ENCODE peak calls at places on chromosome 3, in four cellular contexts. X is A549, F is K562, I is HepG2. E is an unnamed sample.

GRCh38 chr3:16402451-16402850 is 111.0 kb downstream of the RFTN1 start:
- DNase-seq in X (no peak), I (no peak), F (no peak), E (no peak)

GRCh38 chr3:148792540-148792939 is 35.1 kb upstream of the CPB1 start:
- DNase-seq in F (no peak), I (no peak), X (no peak), E (no peak)

GRCh38 chr3:72237679-72238320 is 452.9 kb upstream of the PROK2 start:
- DNase-seq in F (no peak), X (no peak), I (no peak), E (no peak)

GRCh38 chr3:4065080-4065479 is 238.1 kb upstream of the SETMAR start:
- DNase-seq in I (no peak), F (no peak), X (no peak), E (no peak)

GRCh38 chr3:188396900-188397299 is 242.9 kb downstream of the LPP start:
- DNase-seq in X (no peak), F (no peak), I (no peak), E (no peak)

GRCh38 chr3:189170559-189170958 is 1.2 kb upstream of the TPRG1 start:
- DNase-seq in F (no peak), I (no peak), X (no peak), E (no peak)

GRCh38 chr3:50625879-50626182 is 8.9 kb downstream of the MAPKAPK3 start:
- DNase-seq in I (no peak), F (no peak), X (no peak), E (no peak)

GRCh38 chr3:57855943-57856342 is 99.8 kb downstream of the SLMAP start:
- DNase-seq in X (no peak), F (no peak), I (no peak), E (no peak)

GRCh38 chr3:130772124-130772523 is 25.5 kb upstream of the PIK3R4 start:
- DNase-seq in I (no peak), F (no peak), X (no peak), E (no peak)

GRCh38 chr3:13346481-13347389 is 73.4 kb downstream of the NUP210 start:
- DNase-seq in F (no peak), X (no peak), I (no peak), E (peak)

GRCh38 chr3:161096771-161097367 is 8.3 kb downstream of the B3GALNT1 start:
- DNase-seq in I (peak), X (peak), F (peak), E (peak)

GRCh38 chr3:134904796-134905646 is 110.0 kb downstream of the EPHB1 start:
- DNase-seq in F (no peak), I (no peak), X (no peak), E (peak)

GRCh38 chr3:94616833-94617232 is 554.0 kb downstream of the NSUN3 start:
- DNase-seq in F (no peak), X (peak), I (peak), E (no peak)

GRCh38 chr3:44069276-44069675 is 172.4 kb upstream of the TOPAZ1 start:
- DNase-seq in I (no peak), F (no peak), X (no peak), E (no peak)

GRCh38 chr3:17939157-17939556 is 196.7 kb upstream of the TBC1D5 start:
- DNase-seq in I (no peak), X (no peak), F (no peak), E (no peak)

GRCh38 chr3:17938313-17938712 is 195.9 kb upstream of the TBC1D5 start:
- DNase-seq in F (no peak), I (no peak), X (no peak), E (no peak)

GRCh38 chr3:17937081-17937480 is 194.7 kb upstream of the TBC1D5 start:
- DNase-seq in F (no peak), X (no peak), I (no peak), E (no peak)

GRCh38 chr3:17932372-17932771 is 189.9 kb upstream of the TBC1D5 start:
- DNase-seq in I (no peak), F (no peak), X (no peak), E (no peak)

GRCh38 chr3:17935217-17935616 is 192.8 kb upstream of the TBC1D5 start:
- DNase-seq in X (no peak), I (no peak), F (no peak), E (no peak)
- TF ChIP-seq NR3C1 in X (no peak), I (no peak), F (no peak), E (no peak)

GRCh38 chr3:113286524-113286923 is 75.2 kb downstream of the BOC start:
- DNase-seq in X (no peak), I (no peak), F (no peak), E (no peak)

GRCh38 chr3:113285741-113286140 is 74.4 kb downstream of the BOC start:
- DNase-seq in I (no peak), X (no peak), F (no peak), E (no peak)

GRCh38 chr3:113287111-113287817 is 75.9 kb downstream of the BOC start:
- DNase-seq in X (peak), I (peak), F (peak), E (no peak)

GRCh38 chr3:113285226-113285625 is 73.9 kb downstream of the BOC start:
- DNase-seq in F (no peak), X (no peak), I (no peak), E (no peak)

GRCh38 chr3:113287818-113288648 is 76.7 kb downstream of the BOC start:
- DNase-seq in X (peak), I (peak), F (peak), E (peak)
- TF ChIP-seq NR3C1 in X (no peak), I (no peak), F (no peak), E (no peak)

GRCh38 chr3:193970773-193971206 is 165.2 kb upstream of the HES1 start:
- DNase-seq in F (no peak), I (peak), X (no peak), E (no peak)
- TF ChIP-seq NR3C1 in F (no peak), I (no peak), X (no peak), E (no peak)

GRCh38 chr3:168881804-168882203 is 781.7 kb downstream of the MECOM start:
- DNase-seq in X (no peak), I (no peak), F (no peak), E (no peak)
- TF ChIP-seq NR3C1 in X (no peak), I (no peak), F (no peak), E (no peak)

DNA sequence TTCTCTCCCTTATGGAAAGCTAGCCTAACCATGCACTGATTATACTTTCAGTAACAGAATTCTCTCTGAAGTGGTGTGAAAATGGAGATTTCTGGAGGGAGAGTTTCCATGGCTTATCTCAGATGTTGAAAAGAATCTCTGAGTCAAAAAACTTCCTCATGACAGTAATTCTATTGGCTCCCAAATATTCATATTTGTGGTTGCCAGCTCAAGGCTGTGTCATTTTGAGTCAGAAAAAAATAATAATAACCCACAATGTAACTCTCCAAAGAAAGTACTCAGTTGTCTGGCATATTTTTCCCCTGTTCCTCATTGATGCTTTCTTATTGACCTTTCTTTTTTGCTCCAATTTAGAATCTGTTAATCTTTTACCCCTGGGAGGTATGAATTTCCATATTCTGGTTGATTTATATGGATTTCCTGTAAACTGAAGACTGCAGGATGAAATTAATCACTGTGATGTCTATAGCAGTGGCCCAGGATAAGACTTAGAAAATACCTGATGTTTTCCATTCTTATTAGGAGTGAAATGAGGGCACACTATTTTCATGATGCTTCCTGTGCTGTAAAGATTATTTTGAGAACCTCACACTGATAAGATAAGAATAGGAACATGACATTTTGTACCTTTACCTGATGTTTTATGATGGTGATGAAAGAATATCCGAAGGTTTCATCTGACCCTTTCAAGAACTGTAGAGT is 149.5 kb upstream of the EPHA3 start:
- DNase-seq in I (no peak), X (no peak), F (no peak), E (no peak)
- TF ChIP-seq NR3C1 in I (no peak), X (no peak), F (no peak), E (no peak)